ENCODE peak calls at places on chromosomes 2 and 18, in six cellular contexts. Z is right atrium auricular region, U is endodermal cell, L is GM23248, K is adrenal gland, A is Panc1. B is an unnamed sample. For H3K36me3, the result is how much of the 10 kb centered on the place peaks cover.

GRCh38 chr2:134669731-134670669 is 48.8 kb downstream of the TMEM163 start:
- DNase-seq in Z (no peak), U (peak), L (no peak), K (peak), A (no peak), B (no peak)

GRCh38 chr18:59700535-59700967 is 3.3 kb upstream of the CCBE1 start:
- DNase-seq in Z (no peak), U (no peak), L (no peak), K (no peak), A (no peak), B (no peak)

GRCh38 chr18:49189772-49190171 is 239.0 kb upstream of the SMAD7 start:
- DNase-seq in Z (no peak), U (no peak), L (peak), K (no peak), A (no peak), B (no peak)

GRCh38 chr2:219552382-219553167 is 8.7 kb downstream of the TMEM198 start:
- DNase-seq in Z (peak), U (peak), L (peak), K (peak), A (no peak), B (peak)

GRCh38 chr2:186456941-186457340 is 29.1 kb upstream of the ZC3H15 start:
- DNase-seq in Z (no peak), U (no peak), L (peak), K (no peak), A (no peak), B (no peak)

GRCh38 chr2:24831736-24832421 is 38.7 kb downstream of the CENPO start:
- DNase-seq in Z (no peak), U (no peak), L (no peak), K (no peak), A (no peak), B (no peak)

GRCh38 chr2:193537531-193537930 is 1342.8 kb upstream of the TMEFF2 start:
- DNase-seq in Z (no peak), U (no peak), L (no peak), K (no peak), A (no peak), B (no peak)

GRCh38 chr2:154195644-154196221 is 324.0 kb downstream of the GALNT13 start:
- DNase-seq in Z (no peak), U (peak), L (peak), K (no peak), A (no peak), B (no peak)

GRCh38 chr2:132760971-132761370 is 91.0 kb upstream of the LYPD1 start:
- DNase-seq in Z (no peak), U (no peak), L (no peak), K (no peak), A (no peak), B (peak)

GRCh38 chr2:143524001-143524608 is 394.9 kb downstream of the ARHGAP15 start:
- DNase-seq in Z (no peak), U (no peak), L (peak), K (no peak), A (no peak), B (no peak)

GRCh38 chr2:100399714-100400113 is 17.8 kb downstream of the CHST10 start:
- DNase-seq in Z (no peak), U (no peak), L (no peak), K (no peak), A (no peak), B (no peak)

GRCh38 chr18:22214731-22215528 is 45.5 kb downstream of the GATA6 start:
- DNase-seq in Z (no peak), U (no peak), L (peak), K (no peak), A (no peak), B (no peak)

GRCh38 chr2:9951522-9952285 is at the start of gene GRHL1:
- DNase-seq in Z (peak), U (peak), L (peak), K (peak), A (peak), B (peak)

GRCh38 chr18:35524236-35524635 is 26.5 kb upstream of the INO80C start:
- DNase-seq in Z (no peak), U (no peak), L (no peak), K (peak), A (no peak), B (no peak)

GRCh38 chr18:2903006-2903405 is 56.2 kb downstream of the EMILIN2 start:
- DNase-seq in Z (peak), U (no peak), L (peak), K (peak), A (no peak), B (no peak)

GRCh38 chr2:39176997-39177396 is 56.1 kb upstream of the SOS1 start:
- DNase-seq in Z (no peak), U (no peak), L (no peak), K (no peak), A (no peak), B (no peak)

GRCh38 chr2:56416500-56417176 is 232.8 kb downstream of the CCDC85A start:
- DNase-seq in Z (no peak), U (no peak), L (no peak), K (no peak), A (no peak), B (no peak)

GRCh38 chr2:207163815-207164747 is 1.7 kb downstream of the KLF7 start:
- DNase-seq in Z (peak), U (no peak), L (peak), K (peak), A (no peak), B (peak)

GRCh38 chr2:102070058-102070642 is 72.4 kb upstream of the IL1R1 start:
- DNase-seq in Z (peak), U (no peak), L (peak), K (peak), A (no peak), B (no peak)

GRCh38 chr2:128286905-128287779 is 31.5 kb downstream of the HS6ST1 start:
- DNase-seq in Z (no peak), U (no peak), L (no peak), K (peak), A (no peak), B (no peak)

GRCh38 chr2:27369471-27370025 is 590 bp downstream of the EIF2B4 start:
- DNase-seq in Z (no peak), U (no peak), L (peak), K (peak), A (no peak), B (peak)

GRCh38 chr18:67242001-67242400 is 274.5 kb downstream of the DSEL start:
- DNase-seq in Z (no peak), U (no peak), L (no peak), K (no peak), A (no peak), B (no peak)

GRCh38 chr2:222733846-222734689 is 62.6 kb downstream of the MOGAT1 start:
- DNase-seq in Z (peak), U (no peak), L (peak), K (no peak), A (no peak), B (no peak)

GRCh38 chr2:222813177-222813843 is 47.5 kb upstream of the ACSL3 start:
- DNase-seq in Z (no peak), U (no peak), L (peak), K (no peak), A (no peak), B (no peak)

GRCh38 chr2:95016616-95017307 is 8.7 kb upstream of the MAL start:
- DNase-seq in Z (no peak), U (no peak), L (no peak), K (no peak), A (no peak), B (no peak)

GRCh38 chr2:47203996-47204395 is 48.9 kb upstream of the STPG4 start:
- DNase-seq in Z (no peak), U (no peak), L (no peak), K (no peak), A (no peak), B (no peak)

GRCh38 chr2:6826081-6826913 is 39.4 kb downstream of the CMPK2 start:
- DNase-seq in Z (no peak), U (peak), L (peak), K (peak), A (peak), B (peak)

GRCh38 chr2:17441790-17442189 is 76.5 kb downstream of the RAD51AP2 start:
- DNase-seq in Z (no peak), U (no peak), L (no peak), K (no peak), A (no peak), B (peak)

GRCh38 chr18:58580078-58580477 is 48.8 kb downstream of the ALPK2 start:
- DNase-seq in Z (no peak), U (no peak), L (peak), K (no peak), A (no peak), B (no peak)

GRCh38 chr2:176172007-176172747 is 15.1 kb downstream of the HOXD3 start:
- DNase-seq in Z (no peak), U (peak), L (no peak), K (no peak), A (no peak), B (peak)

GRCh38 chr2:213834331-213834730 is 550.1 kb downstream of the SPAG16 start:
- DNase-seq in Z (no peak), U (no peak), L (peak), K (no peak), A (no peak), B (peak)

GRCh38 chr2:21356076-21356856 is 232.5 kb downstream of the TDRD15 start:
- DNase-seq in Z (no peak), U (no peak), L (no peak), K (no peak), A (no peak), B (peak)

GRCh38 chr2:96876036-96876810 is 6.3 kb upstream of the SEMA4C start:
- DNase-seq in Z (no peak), U (peak), L (peak), K (no peak), A (no peak), B (peak)

GRCh38 chr2:41535575-41535974 is 512.2 kb upstream of the PKDCC start:
- DNase-seq in Z (no peak), U (no peak), L (no peak), K (no peak), A (no peak), B (no peak)

GRCh38 chr2:8148260-8148880 is 533.5 kb upstream of the ID2 start:
- DNase-seq in Z (no peak), U (no peak), L (peak), K (no peak), A (peak), B (peak)

GRCh38 chr2:43899589-43899988 is 60.8 kb downstream of the ABCG8 start:
- DNase-seq in Z (no peak), U (no peak), L (no peak), K (no peak), A (no peak), B (no peak)

GRCh38 chr2:43898134-43898957 is 59.6 kb downstream of the ABCG8 start:
- DNase-seq in Z (no peak), U (peak), L (no peak), K (no peak), A (no peak), B (peak)

GRCh38 chr2:43894743-43895142 is 56.0 kb downstream of the ABCG8 start:
- DNase-seq in Z (no peak), U (no peak), L (no peak), K (no peak), A (no peak), B (no peak)

GRCh38 chr2:43897492-43897891 is 58.7 kb downstream of the ABCG8 start:
- DNase-seq in Z (no peak), U (no peak), L (no peak), K (no peak), A (no peak), B (no peak)

DNA sequence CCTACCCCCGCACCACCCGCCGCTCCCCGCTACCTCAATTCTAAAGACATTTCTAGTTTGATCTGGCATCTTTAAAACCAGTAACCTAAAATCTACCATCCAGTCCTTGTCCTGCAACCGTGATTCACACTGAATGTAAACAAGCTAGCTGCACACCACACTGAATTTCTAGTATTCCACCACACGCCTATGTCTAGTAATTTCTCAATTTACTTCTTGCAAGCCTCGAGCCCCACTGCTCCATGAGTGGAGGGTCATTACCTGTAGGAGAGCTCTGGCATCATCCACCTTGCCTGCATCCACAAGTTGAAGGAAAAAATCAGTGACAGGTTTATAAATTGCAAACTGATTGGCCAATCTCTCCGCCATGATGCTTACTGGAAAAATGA is 60.2 kb downstream of the ABCG8 start:
- DNase-seq in Z (no peak), U (no peak), L (no peak), K (no peak), A (no peak), B (no peak)
- H3K36me3 ChIP-seq in Z (half or more), U (half or more), L (under half), K (under half), A (half or more), B (under half)

GRCh38 chr18:79939096-79939495 is 12.4 kb downstream of the SLC66A2 start:
- DNase-seq in Z (no peak), U (peak), L (no peak), K (peak), A (no peak), B (no peak)

GRCh38 chr18:79937103-79937860 is 14.2 kb downstream of the SLC66A2 start:
- DNase-seq in Z (no peak), U (peak), L (no peak), K (no peak), A (no peak), B (no peak)

GRCh38 chr18:79940126-79940813 is 11.2 kb downstream of the SLC66A2 start:
- DNase-seq in Z (no peak), U (peak), L (no peak), K (peak), A (no peak), B (no peak)

GRCh38 chr18:79936641-79937040 is 14.8 kb downstream of the SLC66A2 start:
- DNase-seq in Z (no peak), U (peak), L (no peak), K (no peak), A (no peak), B (no peak)

GRCh38 chr18:79938196-79938595 is 13.3 kb downstream of the SLC66A2 start:
- DNase-seq in Z (no peak), U (peak), L (no peak), K (no peak), A (no peak), B (no peak)
- H3K36me3 ChIP-seq in Z (under half), U (under half), L (under half), K (under half), A (under half), B (under half)

DNA sequence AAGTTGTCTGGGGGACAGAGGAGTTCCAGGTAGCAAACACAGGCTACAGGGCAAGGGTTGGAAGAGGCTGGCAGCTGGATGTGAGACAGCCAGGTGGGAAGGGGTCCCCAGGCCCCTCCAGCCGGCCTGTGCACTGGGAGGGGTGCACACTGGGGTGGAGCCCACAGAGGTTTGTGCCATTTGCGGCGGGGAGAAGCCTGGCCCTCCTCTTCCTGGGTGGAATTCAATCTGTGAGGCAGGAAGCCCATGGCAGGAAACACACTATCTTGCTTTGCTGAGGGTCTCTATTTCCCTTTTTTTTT is 63.3 kb downstream of the PXDN start:
- DNase-seq in Z (no peak), U (no peak), L (no peak), K (no peak), A (no peak), B (no peak)
- H3K36me3 ChIP-seq in Z (half or more), U (half or more), L (under half), K (under half), A (under half), B (under half)

GRCh38 chr2:223995569-223995968 is 38.3 kb downstream of the MRPL44 start:
- DNase-seq in Z (no peak), U (no peak), L (peak), K (no peak), A (no peak), B (no peak)
- H3K36me3 ChIP-seq in Z (under half), U (half or more), L (half or more), K (under half), A (under half), B (under half)

GRCh38 chr2:233446121-233446520 is 91.8 kb downstream of the DGKD start:
- DNase-seq in Z (no peak), U (no peak), L (no peak), K (no peak), A (no peak), B (no peak)
- H3K36me3 ChIP-seq in Z (half or more), U (under half), L (under half), K (under half), A (under half), B (under half)

B was measured in mesendoderm.